ENCODE peak calls at places on chromosomes 1 and 21, in four cellular contexts. T is activated CD8-positive, alpha-beta memory T cell treated with anti-CD3 and anti-CD28 coated beads, Interleukin-2, amount 10 ng/mL, durations not matched to agents 7 days and 5 days; V is Ammon's horn; M is stimulated activated CD4-positive, alpha-beta T cell treated with anti-CD3 and anti-CD28 coated beads, Interleukin-12 subunit alpha, Interleukin-12 subunit beta, amount 100 ng/mL, for 4 hours. D is an unnamed sample.

GRCh38 chr1:167915528-167916102 is 1.7 kb upstream of the ADCY10 start:
- DNase-seq in M (no peak), T (no peak), V (no peak), D (no peak)

GRCh38 chr1:201759194-201759814 is 69.7 kb upstream of the IPO9 start:
- DNase-seq in V (no peak), T (no peak), M (no peak), D (no peak)

GRCh38 chr1:28412731-28413130 is 43.2 kb downstream of the PHACTR4 start:
- DNase-seq in V (no peak), M (no peak), T (no peak), D (no peak)

GRCh38 chr1:55192093-55192492 is 23.1 kb downstream of the USP24 start:
- DNase-seq in V (no peak), M (no peak), T (no peak), D (no peak)

GRCh38 chr1:43558346-43558841 is 27.7 kb downstream of the PTPRF start:
- DNase-seq in V (peak; percentile 39), T (no peak), M (no peak), D (no peak)

GRCh38 chr1:203692565-203693470 is 66.2 kb downstream of the ATP2B4 start:
- DNase-seq in M (no peak), V (peak; percentile 37), T (no peak), D (peak; percentile 79)

GRCh38 chr21:14215971-14216621 is at the start of gene RBM11:
- DNase-seq in T (peak; percentile 77), M (peak; percentile 82), V (peak; percentile 85), D (peak; percentile 62)

GRCh38 chr1:22635436-22635835 is 992 bp upstream of the C1QA start:
- DNase-seq in M (no peak), V (no peak), T (no peak), D (no peak)

GRCh38 chr21:34822957-34823356 is 154.2 kb downstream of the CLIC6 start:
- DNase-seq in M (no peak), T (no peak), V (no peak), D (no peak)

GRCh38 chr1:59601032-59601431 is 213.7 kb upstream of the HOOK1 start:
- DNase-seq in M (no peak), T (no peak), V (peak; percentile 32), D (peak; percentile 91)

GRCh38 chr1:30757196-30757949 is at the start of gene LAPTM5:
- DNase-seq in T (peak; percentile 78), V (peak; percentile 68), M (peak; percentile 39), D (no peak)

GRCh38 chr1:185041742-185042141 is 3.6 kb upstream of the RNF2 start:
- DNase-seq in V (no peak), M (no peak), T (no peak), D (no peak)

GRCh38 chr1:61083799-61084385 is 1.5 kb downstream of the NFIA start:
- DNase-seq in M (no peak), T (no peak), V (no peak), D (peak; percentile 41)

GRCh38 chr1:108780937-108781574 is 34.6 kb downstream of the STXBP3 start:
- DNase-seq in V (no peak), T (no peak), M (no peak), D (no peak)